ENCODE peak calls at places on chromosomes 11 and 22, in six cellular contexts. Q is activated CD4-positive, alpha-beta T cell treated with anti-CD3 and anti-CD28 coated beads, Interleukin-2, amount 50 U/mL, for 48 hours; R is brain pericyte; Z is mammary epithelial cell; G is stimulated activated CD8-positive, alpha-beta memory T cell treated with anti-CD3 and anti-CD28 coated beads, Interleukin-4, amount 100 ng/mL, for 4 hours; J is neuronal stem cell. V is an unnamed sample.

GRCh38 chr11:8973121-8973520 is 8.9 kb upstream of the TMEM9B start:
- DNase-seq in Q (no peak), R (no peak), Z (no peak), G (no peak), J (no peak), V (no peak)

GRCh38 chr11:118081241-118081958 is 4.5 kb downstream of the TMPRSS4 start:
- DNase-seq in Q (no peak), R (no peak), Z (no peak), G (no peak), J (no peak), V (no peak)

GRCh38 chr22:37148742-37149665 is 712 bp downstream of the IL2RB start:
- DNase-seq in Q (no peak), R (no peak), Z (no peak), G (no peak), J (no peak), V (no peak)

GRCh38 chr22:49768961-49769690 is 58.5 kb downstream of the BRD1 start:
- DNase-seq in Q (no peak), R (no peak), Z (no peak), G (no peak), J (no peak), V (no peak)

GRCh38 chr11:95716266-95716665 is 73.3 kb downstream of the FAM76B start:
- DNase-seq in Q (no peak), R (peak; percentile 36), Z (peak; percentile 68), G (no peak), J (no peak), V (no peak)

GRCh38 chr11:111975076-111975806 is 38.1 kb downstream of the DIXDC1 start:
- DNase-seq in Q (no peak), R (no peak), Z (no peak), G (no peak), J (no peak), V (no peak)

GRCh38 chr11:75593337-75593915 is 31.4 kb downstream of the SERPINH1 start:
- DNase-seq in Q (no peak), R (no peak), Z (no peak), G (no peak), J (no peak), V (no peak)

GRCh38 chr11:134158023-134158422 is 65.7 kb downstream of the NCAPD3 start:
- DNase-seq in Q (no peak), R (no peak), Z (no peak), G (no peak), J (no peak), V (no peak)

GRCh38 chr11:45754746-45755145 is 50.2 kb upstream of the SLC35C1 start:
- DNase-seq in Q (no peak), R (no peak), Z (no peak), G (no peak), J (no peak), V (no peak)

GRCh38 chr11:47179655-47179991 is 2.9 kb upstream of the ARFGAP2 start:
- DNase-seq in Q (peak; percentile 60), R (no peak), Z (no peak), G (no peak), J (peak; percentile 32), V (peak; percentile 47)

GRCh38 chr11:58659404-58659803 is 36.9 kb downstream of the CNTF start:
- DNase-seq in Q (no peak), R (no peak), Z (peak; percentile 88), G (no peak), J (no peak), V (no peak)

GRCh38 chr22:39645532-39645931 is 75.0 kb downstream of the CACNA1I start:
- DNase-seq in Q (no peak), R (no peak), Z (no peak), G (no peak), J (no peak), V (no peak)

GRCh38 chr11:118910309-118911112 is 15.2 kb downstream of the BCL9L start:
- DNase-seq in Q (peak; percentile 48), R (no peak), Z (peak; percentile 81), G (no peak), J (no peak), V (peak; percentile 82)

GRCh38 chr22:30985561-30986208 is 16.6 kb downstream of the TUG1 start:
- DNase-seq in Q (no peak), R (no peak), Z (no peak), G (no peak), J (no peak), V (no peak)

GRCh38 chr22:48948575-48949170 is 879.0 kb downstream of the BRD1 start:
- DNase-seq in Q (no peak), R (no peak), Z (no peak), G (no peak), J (no peak), V (no peak)